ENCODE peak calls at places on chromosomes 5 and 9, in four cellular contexts. One of them, this sample, is unnamed.

GRCh38 chr9:127159949-127160610 is 37.6 kb upstream of the ANGPTL2 start:
- DNase-seq in SK-N-SH: no peak
- DNase-seq in neural progenitor cell: no peak
- DNase-seq in adrenal gland: peak; percentile 16
- DNase-seq in this sample: no peak

GRCh38 chr9:6197330-6197729 is 18.3 kb upstream of the IL33 start:
- DNase-seq in SK-N-SH: no peak
- DNase-seq in neural progenitor cell: peak; percentile 63
- DNase-seq in adrenal gland: no peak
- DNase-seq in this sample: peak; percentile 66

GRCh38 chr9:87223397-87224246 is 274.0 kb upstream of the DAPK1 start:
- DNase-seq in SK-N-SH: no peak
- DNase-seq in neural progenitor cell: no peak
- DNase-seq in adrenal gland: no peak
- DNase-seq in this sample: no peak

GRCh38 chr9:91312717-91313325 is 48.9 kb downstream of the AUH start:
- DNase-seq in SK-N-SH: peak; percentile 30
- DNase-seq in neural progenitor cell: no peak
- DNase-seq in adrenal gland: no peak
- DNase-seq in this sample: no peak

GRCh38 chr5:142748568-142749249 is 21.5 kb upstream of the ARHGAP26 start:
- DNase-seq in SK-N-SH: peak; percentile 16
- DNase-seq in neural progenitor cell: peak; percentile 73
- DNase-seq in adrenal gland: no peak
- DNase-seq in this sample: peak; percentile 28

GRCh38 chr5:89972901-89973300 is 436.7 kb downstream of the CETN3 start:
- DNase-seq in SK-N-SH: no peak
- DNase-seq in neural progenitor cell: no peak
- DNase-seq in adrenal gland: no peak
- DNase-seq in this sample: no peak

GRCh38 chr9:125700791-125701190 is 6.2 kb downstream of the MAPKAP1 start:
- DNase-seq in SK-N-SH: no peak
- DNase-seq in neural progenitor cell: no peak
- DNase-seq in adrenal gland: no peak
- DNase-seq in this sample: no peak

GRCh38 chr9:21883642-21884041 is 81.2 kb downstream of the MTAP start:
- DNase-seq in SK-N-SH: no peak
- DNase-seq in neural progenitor cell: no peak
- DNase-seq in adrenal gland: no peak
- DNase-seq in this sample: no peak

GRCh38 chr9:2242778-2243395 is 227.7 kb downstream of the SMARCA2 start:
- DNase-seq in SK-N-SH: no peak
- DNase-seq in neural progenitor cell: peak; percentile 9
- DNase-seq in adrenal gland: no peak
- DNase-seq in this sample: no peak

GRCh38 chr5:38660194-38660668 is 103.8 kb upstream of the LIFR start:
- DNase-seq in SK-N-SH: no peak
- DNase-seq in neural progenitor cell: peak; percentile 58
- DNase-seq in adrenal gland: no peak
- DNase-seq in this sample: peak; percentile 94

GRCh38 chr5:58069846-58070245 is 390.0 kb downstream of the PLK2 start:
- DNase-seq in SK-N-SH: no peak
- DNase-seq in neural progenitor cell: no peak
- DNase-seq in adrenal gland: no peak
- DNase-seq in this sample: no peak

GRCh38 chr5:128290152-128290858 is 206.7 kb downstream of the SLC12A2 start:
- DNase-seq in SK-N-SH: no peak
- DNase-seq in neural progenitor cell: no peak
- DNase-seq in adrenal gland: no peak
- DNase-seq in this sample: no peak

GRCh38 chr9:4979224-4979623 is 5.8 kb upstream of the JAK2 start:
- DNase-seq in SK-N-SH: no peak
- DNase-seq in neural progenitor cell: no peak
- DNase-seq in adrenal gland: no peak
- DNase-seq in this sample: peak; percentile 21

GRCh38 chr5:132418876-132419275 is 49.4 kb downstream of the SLC22A5 start:
- DNase-seq in SK-N-SH: no peak
- DNase-seq in neural progenitor cell: no peak
- DNase-seq in adrenal gland: no peak
- DNase-seq in this sample: no peak

GRCh38 chr5:44536650-44537260 is 147.5 kb upstream of the FGF10 start:
- DNase-seq in SK-N-SH: peak; percentile 35
- DNase-seq in neural progenitor cell: peak; percentile 51
- DNase-seq in adrenal gland: peak; percentile 31
- DNase-seq in this sample: peak; percentile 45

GRCh38 chr5:153784277-153784676 is 254.4 kb downstream of the FAM114A2 start:
- DNase-seq in SK-N-SH: no peak
- DNase-seq in neural progenitor cell: no peak
- DNase-seq in adrenal gland: no peak
- DNase-seq in this sample: no peak

GRCh38 chr5:63963080-63963735 is 963 bp upstream of the HTR1A start:
- DNase-seq in SK-N-SH: peak; percentile 46
- DNase-seq in neural progenitor cell: peak; percentile 95
- DNase-seq in adrenal gland: peak; percentile 50
- DNase-seq in this sample: peak; percentile 78

GRCh38 chr5:159912033-159912800 is 4.1 kb upstream of the ADRA1B start:
- DNase-seq in SK-N-SH: no peak
- DNase-seq in neural progenitor cell: no peak
- DNase-seq in adrenal gland: no peak
- DNase-seq in this sample: no peak

GRCh38 chr9:129069128-129069824 is 11.6 kb upstream of the DOLPP1 start:
- DNase-seq in SK-N-SH: peak; percentile 72
- DNase-seq in neural progenitor cell: no peak
- DNase-seq in adrenal gland: peak; percentile 82
- DNase-seq in this sample: no peak

GRCh38 chr9:78187763-78188495 is 47.9 kb upstream of the CEP78 start:
- DNase-seq in SK-N-SH: no peak
- DNase-seq in neural progenitor cell: peak; percentile 41
- DNase-seq in adrenal gland: no peak
- DNase-seq in this sample: no peak

GRCh38 chr5:172953776-172954189 is 5.4 kb upstream of the RPL26L1 start:
- DNase-seq in SK-N-SH: no peak
- DNase-seq in neural progenitor cell: no peak
- DNase-seq in adrenal gland: no peak
- DNase-seq in this sample: no peak

GRCh38 chr5:133120156-133120750 is 68.4 kb downstream of the HSPA4 start:
- DNase-seq in SK-N-SH: no peak
- DNase-seq in neural progenitor cell: no peak
- DNase-seq in adrenal gland: no peak
- DNase-seq in this sample: no peak

GRCh38 chr9:18979367-18979766 is 53.6 kb downstream of the SAXO1 start:
- DNase-seq in SK-N-SH: no peak
- DNase-seq in neural progenitor cell: no peak
- DNase-seq in adrenal gland: no peak
- DNase-seq in this sample: no peak

GRCh38 chr5:105587963-105588662 is 2025.5 kb upstream of the NUDT12 start:
- DNase-seq in SK-N-SH: no peak
- DNase-seq in neural progenitor cell: no peak
- DNase-seq in adrenal gland: no peak
- DNase-seq in this sample: peak; percentile 45

GRCh38 chr5:101535626-101536025 is 632.5 kb upstream of the ST8SIA4 start:
- DNase-seq in SK-N-SH: no peak
- DNase-seq in neural progenitor cell: no peak
- DNase-seq in adrenal gland: no peak
- DNase-seq in this sample: no peak

GRCh38 chr5:53679261-53679660 is 118.8 kb downstream of the NDUFS4 start:
- DNase-seq in SK-N-SH: no peak
- DNase-seq in neural progenitor cell: no peak
- DNase-seq in adrenal gland: no peak
- DNase-seq in this sample: no peak

GRCh38 chr9:84139296-84140100 is 158.9 kb downstream of the RMI1 start:
- DNase-seq in SK-N-SH: no peak
- DNase-seq in neural progenitor cell: no peak
- DNase-seq in adrenal gland: peak; percentile 65
- DNase-seq in this sample: peak; percentile 35

GRCh38 chr5:133746834-133747233 is 134.5 kb upstream of the FSTL4 start:
- DNase-seq in SK-N-SH: peak; percentile 41
- DNase-seq in neural progenitor cell: peak; percentile 12
- DNase-seq in adrenal gland: no peak
- DNase-seq in this sample: peak; percentile 46

GRCh38 chr9:120360046-120360445 is 219.9 kb downstream of the CDK5RAP2 start:
- DNase-seq in SK-N-SH: no peak
- DNase-seq in neural progenitor cell: no peak
- DNase-seq in adrenal gland: no peak
- DNase-seq in this sample: no peak

GRCh38 chr5:36240779-36241635 is 718 bp downstream of the NADK2 start:
- DNase-seq in SK-N-SH: peak; percentile 77
- DNase-seq in neural progenitor cell: peak; percentile 82
- DNase-seq in adrenal gland: peak; percentile 75
- DNase-seq in this sample: peak; percentile 59

GRCh38 chr9:122900791-122901190 is 4.4 kb downstream of the RC3H2 start:
- DNase-seq in SK-N-SH: no peak
- DNase-seq in neural progenitor cell: no peak
- DNase-seq in adrenal gland: no peak
- DNase-seq in this sample: peak; percentile 12

GRCh38 chr5:17238521-17239041 is 21.1 kb downstream of the BASP1 start:
- DNase-seq in SK-N-SH: no peak
- DNase-seq in neural progenitor cell: no peak
- DNase-seq in adrenal gland: no peak
- DNase-seq in this sample: peak; percentile 46

GRCh38 chr5:147417133-147417813 is 92.6 kb downstream of the DPYSL3 start:
- DNase-seq in SK-N-SH: no peak
- DNase-seq in neural progenitor cell: no peak
- DNase-seq in adrenal gland: peak; percentile 62
- DNase-seq in this sample: no peak

GRCh38 chr9:81782313-81782712 is 93.0 kb upstream of the TLE1 start:
- DNase-seq in SK-N-SH: no peak
- DNase-seq in neural progenitor cell: no peak
- DNase-seq in adrenal gland: no peak
- DNase-seq in this sample: no peak

GRCh38 chr9:81789751-81790150 is 100.4 kb upstream of the TLE1 start:
- DNase-seq in SK-N-SH: no peak
- DNase-seq in neural progenitor cell: no peak
- DNase-seq in adrenal gland: no peak
- DNase-seq in this sample: peak; percentile 17

GRCh38 chr9:81791076-81791475 is 101.7 kb upstream of the TLE1 start:
- DNase-seq in SK-N-SH: no peak
- DNase-seq in neural progenitor cell: no peak
- DNase-seq in adrenal gland: no peak
- DNase-seq in this sample: no peak

DNA sequence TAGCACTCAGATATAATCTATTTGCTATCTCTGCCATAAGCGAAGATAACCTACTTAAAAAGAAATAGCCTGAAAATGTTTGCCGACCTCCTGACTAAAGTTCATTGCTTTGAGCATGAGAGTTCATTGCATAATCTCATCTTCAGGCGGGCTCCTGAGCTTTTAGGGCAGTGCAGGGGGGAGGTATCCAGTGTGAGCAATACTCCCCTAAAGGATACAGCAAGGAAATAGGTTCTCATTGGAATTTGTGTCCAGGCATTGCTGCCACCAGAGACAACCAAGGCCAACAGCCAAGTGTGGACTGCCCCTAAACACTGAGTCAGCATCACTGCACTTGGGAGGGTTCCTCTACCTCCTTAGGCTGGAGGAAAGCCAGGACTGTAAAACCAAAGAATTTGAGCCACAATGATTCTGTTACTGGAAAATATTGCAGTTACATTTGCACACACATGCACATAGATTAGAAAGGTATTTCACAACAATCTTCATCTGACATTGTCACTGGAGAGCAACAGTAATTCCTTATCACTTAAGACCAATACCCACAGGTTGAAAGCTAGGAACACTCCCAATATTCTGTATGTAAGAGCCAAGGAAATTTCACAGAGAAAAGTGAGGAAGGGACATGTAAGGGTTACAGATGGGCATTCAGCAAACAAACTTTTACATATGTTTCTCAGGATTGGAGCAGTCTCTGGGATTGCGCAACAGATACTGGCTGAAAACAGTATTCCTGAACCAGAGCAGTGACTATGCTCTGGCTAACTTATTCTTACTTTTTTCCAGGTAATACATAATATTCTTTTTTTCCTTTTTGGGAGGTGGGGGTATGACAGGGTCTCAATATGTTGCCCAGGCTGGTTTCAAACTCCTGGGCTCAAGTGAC is 98.6 kb upstream of the TLE1 start:
- DNase-seq in SK-N-SH: no peak
- DNase-seq in neural progenitor cell: no peak
- DNase-seq in adrenal gland: peak; percentile 58
- DNase-seq in this sample: no peak
- TF ChIP-seq CTCF in SK-N-SH: no peak
- TF ChIP-seq CTCF in neural progenitor cell: no peak
- TF ChIP-seq CTCF in adrenal gland: no peak
- TF ChIP-seq CTCF in this sample: no peak

GRCh38 chr9:37840560-37841194 is 40.1 kb downstream of the DCAF10 start:
- DNase-seq in SK-N-SH: no peak
- DNase-seq in neural progenitor cell: no peak
- DNase-seq in adrenal gland: no peak
- DNase-seq in this sample: peak; percentile 9
- H3K4me3 ChIP-seq in SK-N-SH: no peak overlapping the region
- H3K4me3 ChIP-seq in neural progenitor cell: no peak overlapping the region
- H3K4me3 ChIP-seq in adrenal gland: no peak overlapping the region
- H3K4me3 ChIP-seq in this sample: no peak overlapping the region

GRCh38 chr9:71690058-71690691 is 78.1 kb downstream of the CEMIP2 start:
- DNase-seq in SK-N-SH: no peak
- DNase-seq in neural progenitor cell: no peak
- DNase-seq in adrenal gland: no peak
- DNase-seq in this sample: no peak
- H3K36me3 ChIP-seq in SK-N-SH: peaks cover 10% of the 10 kb centered on the region
- H3K36me3 ChIP-seq in neural progenitor cell: peaks cover 27% of the 10 kb centered on the region
- H3K36me3 ChIP-seq in adrenal gland: peaks cover 10% of the 10 kb centered on the region
- H3K36me3 ChIP-seq in this sample: no peaks in the 10 kb centered on the region

GRCh38 chr5:113057437-113058052 is 80.9 kb downstream of the DCP2 start:
- DNase-seq in SK-N-SH: peak; percentile 40
- DNase-seq in neural progenitor cell: peak; percentile 42
- DNase-seq in adrenal gland: no peak
- DNase-seq in this sample: no peak
- TF ChIP-seq CTCF in SK-N-SH: no peak
- TF ChIP-seq CTCF in neural progenitor cell: peak; percentile 27
- TF ChIP-seq CTCF in adrenal gland: no peak
- TF ChIP-seq CTCF in this sample: no peak

GRCh38 chr9:100082786-100083185 is 16.0 kb downstream of the ERP44 start:
- DNase-seq in SK-N-SH: no peak
- DNase-seq in neural progenitor cell: no peak
- DNase-seq in adrenal gland: no peak
- DNase-seq in this sample: no peak
- H3K4me3 ChIP-seq in SK-N-SH: no peak overlapping the region
- H3K4me3 ChIP-seq in neural progenitor cell: no peak overlapping the region
- H3K4me3 ChIP-seq in adrenal gland: no peak overlapping the region
- H3K4me3 ChIP-seq in this sample: no peak overlapping the region

This sample was measured in A673.